ENCODE peak calls at places on chromosomes 16 and 17, in eight cellular contexts. X, E, H, M, F, Q, G and O are unnamed samples.

GRCh38 chr17:49908782-49909714 is 59.9 kb upstream of the DLX4 start:
- DNase-seq in X (no peak), E (no peak), H (no peak), M (no peak), F (no peak), Q (no peak), G (no peak), O (no peak)

GRCh38 chr17:65131946-65132345 is 5.2 kb upstream of the RGS9 start:
- DNase-seq in X (peak; percentile 60), E (no peak), H (no peak), M (no peak), F (no peak), Q (no peak), G (no peak), O (no peak)

GRCh38 chr17:33732116-33732515 is 439.0 kb upstream of the ASIC2 start:
- DNase-seq in X (no peak), E (no peak), H (no peak), M (no peak), F (no peak), Q (no peak), G (no peak), O (peak; percentile 11)

GRCh38 chr17:15342460-15342859 is 1.1 kb upstream of the TEKT3 start:
- DNase-seq in X (no peak), E (no peak), H (no peak), M (no peak), F (no peak), Q (no peak), G (no peak), O (no peak)

GRCh38 chr17:50331085-50331791 is 14.7 kb upstream of the XYLT2 start:
- DNase-seq in X (peak; percentile 45), E (no peak), H (no peak), M (no peak), F (no peak), Q (no peak), G (no peak), O (no peak)

GRCh38 chr17:80270836-80271235 is 10.2 kb downstream of the RNF213 start:
- DNase-seq in X (no peak), E (no peak), H (peak; percentile 48), M (no peak), F (no peak), Q (no peak), G (peak; percentile 42), O (peak; percentile 22)

GRCh38 chr17:39739885-39740356 is 2.2 kb downstream of the GRB7 start:
- DNase-seq in X (no peak), E (no peak), H (no peak), M (no peak), F (no peak), Q (no peak), G (no peak), O (no peak)

GRCh38 chr16:2811703-2812471 is 5.2 kb upstream of the PRSS21 start:
- DNase-seq in X (no peak), E (no peak), H (no peak), M (no peak), F (no peak), Q (no peak), G (no peak), O (no peak)

GRCh38 chr16:75108792-75109731 is 7.5 kb downstream of the LDHD start:
- DNase-seq in X (peak; percentile 67), E (peak; percentile 88), H (no peak), M (peak; percentile 87), F (peak; percentile 89), Q (peak; percentile 91), G (peak; percentile 72), O (peak; percentile 89)

GRCh38 chr17:20721151-20721550 is 141.6 kb downstream of the CDRT15L2 start:
- DNase-seq in X (no peak), E (no peak), H (no peak), M (no peak), F (no peak), Q (no peak), G (no peak), O (no peak)

GRCh38 chr16:69417537-69418199 is 6.8 kb upstream of the CYB5B start:
- DNase-seq in X (no peak), E (no peak), H (no peak), M (no peak), F (no peak), Q (no peak), G (no peak), O (peak; percentile 38)

GRCh38 chr16:85677383-85677967 is 11.3 kb downstream of the GINS2 start:
- DNase-seq in X (no peak), E (no peak), H (no peak), M (no peak), F (no peak), Q (no peak), G (no peak), O (no peak)

GRCh38 chr16:75550211-75550662 is 5.8 kb downstream of the TMEM231 start:
- DNase-seq in X (peak; percentile 40), E (peak; percentile 59), H (no peak), M (no peak), F (peak; percentile 52), Q (peak; percentile 34), G (no peak), O (peak; percentile 71)

GRCh38 chr17:7439462-7440112 is at the start of gene FGF11:
- DNase-seq in X (no peak), E (no peak), H (no peak), M (no peak), F (no peak), Q (no peak), G (no peak), O (no peak)